ENCODE peak calls at places on chromosomes 16 and 17, in four cellular contexts. R is H9, T is mesendoderm, E is H1. P is an unnamed sample.

GRCh38 chr17:38797091-38797490 is 2.3 kb downstream of the PIP4K2B start:
- DNase-seq in T (no peak), E (no peak), R (no peak), P (peak; percentile 55)

GRCh38 chr17:49995055-49995738 is at the start of gene DLX3:
- DNase-seq in R (peak; percentile 97), E (peak; percentile 88), T (peak; percentile 92), P (peak; percentile 62)

GRCh38 chr17:42679492-42680330 is 1.9 kb downstream of the CCR10 start:
- DNase-seq in E (peak; percentile 91), T (peak; percentile 94), R (peak; percentile 95), P (peak; percentile 75)

GRCh38 chr17:41666336-41666680 is 22.4 kb upstream of the EIF1 start:
- DNase-seq in E (no peak), T (peak; percentile 43), R (no peak), P (peak; percentile 78)

GRCh38 chr16:50616386-50616785 is 64.7 kb downstream of the SNX20 start:
- DNase-seq in E (no peak), R (no peak), T (no peak), P (no peak)

GRCh38 chr17:69762359-69762758 is 312.7 kb upstream of the KCNJ16 start:
- DNase-seq in R (no peak), E (no peak), T (peak; percentile 4), P (no peak)

GRCh38 chr17:73786286-73786743 is 142.1 kb upstream of the SDK2 start:
- DNase-seq in E (peak; percentile 81), T (peak; percentile 70), R (peak; percentile 80), P (no peak)

GRCh38 chr17:82351254-82351712 is 7.8 kb upstream of the TEX19 start:
- DNase-seq in R (no peak), E (no peak), T (no peak), P (no peak)

GRCh38 chr16:69711115-69711740 is 15.1 kb downstream of the NQO1 start:
- DNase-seq in T (no peak), R (no peak), E (peak; percentile 10), P (peak; percentile 81)

GRCh38 chr16:24939738-24940137 is 75.4 kb downstream of the ARHGAP17 start:
- DNase-seq in R (no peak), E (no peak), T (no peak), P (peak; percentile 46)

GRCh38 chr16:23699100-23699499 is 13.9 kb downstream of the ERN2 start:
- DNase-seq in E (no peak), R (no peak), T (no peak), P (no peak)

GRCh38 chr16:86117756-86118155 is 218.8 kb downstream of the IRF8 start:
- DNase-seq in E (no peak), T (no peak), R (no peak), P (no peak)

GRCh38 chr16:86567701-86568571 is 1.3 kb downstream of the FOXC2 start:
- DNase-seq in T (peak; percentile 33), E (peak; percentile 75), R (peak; percentile 47), P (peak; percentile 39)

GRCh38 chr16:4172070-4172469 is 55.8 kb upstream of the ADCY9 start:
- DNase-seq in R (no peak), E (no peak), T (no peak), P (peak; percentile 86)

GRCh38 chr17:71502443-71502842 is 618.4 kb upstream of the SOX9 start:
- DNase-seq in T (no peak), R (no peak), E (no peak), P (no peak)

GRCh38 chr17:40399185-40399584 is 18.5 kb downstream of the TOP2A start:
- DNase-seq in R (no peak), E (no peak), T (peak; percentile 67), P (peak; percentile 74)

GRCh38 chr17:8470447-8471047 is 34.9 kb downstream of the NDEL1 start:
- DNase-seq in T (no peak), R (peak; percentile 33), E (no peak), P (no peak)

GRCh38 chr16:54282923-54283734 is 3.5 kb downstream of the IRX3 start:
- DNase-seq in R (peak; percentile 34), E (peak; percentile 63), T (peak; percentile 22), P (no peak)

GRCh38 chr16:12067714-12068401 is 91.3 kb downstream of the SNX29 start:
- DNase-seq in E (peak; percentile 72), T (peak; percentile 76), R (peak; percentile 70), P (peak; percentile 85)

GRCh38 chr16:10598157-10598556 is 17.8 kb upstream of the EMP2 start:
- DNase-seq in R (no peak), T (no peak), E (no peak), P (no peak)

GRCh38 chr17:412211-413015 is 59.8 kb upstream of the RPH3AL start:
- DNase-seq in E (peak; percentile 54), T (peak; percentile 62), R (no peak), P (peak; percentile 64)

GRCh38 chr16:73012341-73012740 is 35.6 kb downstream of the ZFHX3 start:
- DNase-seq in E (no peak), R (no peak), T (no peak), P (no peak)

GRCh38 chr17:35241520-35241919 is 1.4 kb upstream of the SLFN5 start:
- DNase-seq in E (no peak), T (peak; percentile 10), R (peak; percentile 36), P (no peak)

GRCh38 chr17:72119280-72119962 is 1.4 kb upstream of the SOX9 start:
- DNase-seq in T (no peak), R (no peak), E (no peak), P (no peak)

GRCh38 chr17:9729034-9729650 is 62.2 kb downstream of the DHRS7C start:
- DNase-seq in E (no peak), T (peak; percentile 65), R (no peak), P (peak; percentile 45)

GRCh38 chr16:30651124-30652004 is 604 bp downstream of the PRR14 start:
- DNase-seq in T (peak; percentile 62), R (peak; percentile 71), E (peak; percentile 80), P (peak; percentile 46)

GRCh38 chr16:5850632-5851175 is 753.1 kb upstream of the EEF2KMT start:
- DNase-seq in T (no peak), E (no peak), R (no peak), P (no peak)

GRCh38 chr17:69098635-69099034 is 37.9 kb upstream of the ABCA9 start:
- DNase-seq in E (no peak), R (no peak), T (no peak), P (no peak)

GRCh38 chr16:61500851-61501250 is 535.4 kb downstream of the CDH8 start:
- DNase-seq in T (no peak), E (no peak), R (no peak), P (no peak)

GRCh38 chr17:83148317-83149044 is 69.1 kb downstream of the METRNL start:
- DNase-seq in E (no peak), R (no peak), T (no peak), P (no peak)

GRCh38 chr17:15966183-15966878 is 21.4 kb downstream of the ADORA2B start:
- DNase-seq in T (peak; percentile 83), E (peak; percentile 72), R (peak; percentile 96), P (peak; percentile 35)

GRCh38 chr17:2157081-2157480 is 102.2 kb downstream of the HIC1 start:
- DNase-seq in T (no peak), R (no peak), E (no peak), P (peak; percentile 66)

GRCh38 chr16:17501321-17501720 is 30.6 kb upstream of the XYLT1 start:
- DNase-seq in T (no peak), E (no peak), R (no peak), P (no peak)

GRCh38 chr17:28612936-28613872 is 781 bp downstream of the RSKR start:
- DNase-seq in R (peak; percentile 71), T (peak; percentile 67), E (peak; percentile 71), P (peak; percentile 22)

GRCh38 chr17:79651751-79652150 is 40.9 kb upstream of the RBFOX3 start:
- DNase-seq in T (no peak), R (peak; percentile 23), E (peak; percentile 28), P (no peak)

GRCh38 chr17:72984145-72984924 is 108.2 kb downstream of the SLC39A11 start:
- DNase-seq in R (no peak), E (no peak), T (peak; percentile 80), P (peak; percentile 98)

GRCh38 chr17:54063639-54064038 is 240.9 kb downstream of the KIF2B start:
- DNase-seq in T (no peak), E (no peak), R (no peak), P (no peak)

GRCh38 chr17:41800601-41801373 is 11.0 kb downstream of the P3H4 start:
- DNase-seq in E (peak; percentile 87), R (peak; percentile 100), T (peak; percentile 98), P (no peak)

DNA sequence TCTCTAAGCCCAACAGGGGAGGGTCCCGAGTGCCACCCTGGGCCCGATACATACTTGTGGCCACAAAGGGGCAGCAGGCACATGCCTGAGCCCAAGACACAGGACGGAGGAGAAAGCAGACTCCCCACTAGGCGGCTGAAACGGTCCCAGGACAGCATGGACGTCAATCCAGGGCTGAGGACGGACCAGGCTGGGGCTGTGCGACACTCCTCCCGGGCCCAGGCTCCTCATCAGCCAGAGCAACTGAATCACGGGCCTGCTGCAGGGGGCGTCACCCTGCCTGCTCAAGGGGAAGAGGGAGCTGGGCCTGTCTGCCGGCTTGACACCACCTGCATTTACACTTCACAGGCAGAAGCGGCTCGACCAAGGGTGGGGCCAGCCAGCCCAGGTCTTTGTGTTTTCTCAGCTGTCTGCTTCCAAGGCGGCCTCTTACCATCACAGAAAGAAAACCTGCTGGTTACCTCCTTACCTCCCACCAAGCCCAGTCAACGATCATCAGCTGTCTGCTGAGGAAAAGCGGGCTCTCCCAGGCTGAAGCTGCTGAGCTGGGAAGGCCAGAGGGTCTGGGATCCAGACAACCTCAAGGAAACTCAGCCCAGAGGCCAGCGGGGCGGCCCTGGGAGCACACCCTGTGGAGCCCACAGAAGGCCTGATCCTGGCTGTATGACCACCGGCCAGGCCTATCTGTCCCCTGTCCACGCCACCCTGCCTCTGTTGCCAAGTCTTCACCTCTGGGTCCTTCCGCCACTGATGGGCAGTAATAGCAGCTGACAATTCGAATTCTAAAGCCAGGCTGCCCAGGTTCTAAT is 26.4 kb downstream of the KIFC3 start:
- DNase-seq in E (peak; percentile 84), T (peak; percentile 99), R (peak; percentile 98), P (no peak)
- H3K56ac ChIP-seq in E (no peak overlapping the region), T (peak overlapping the region; percentile 87), R (no peak overlapping the region), P (no peak overlapping the region)

GRCh38 chr17:3681565-3681964 is 13.0 kb downstream of the EMC6 start:
- DNase-seq in T (no peak), R (no peak), E (no peak), P (no peak)
- H3K56ac ChIP-seq in T (no peak overlapping the region), R (no peak overlapping the region), E (no peak overlapping the region), P (no peak overlapping the region)

GRCh38 chr17:55299162-55299838 is 34.5 kb downstream of the HLF start:
- DNase-seq in R (no peak), E (no peak), T (no peak), P (no peak)
- H3K56ac ChIP-seq in R (no peak overlapping the region), E (no peak overlapping the region), T (no peak overlapping the region), P (no peak overlapping the region)

DNA sequence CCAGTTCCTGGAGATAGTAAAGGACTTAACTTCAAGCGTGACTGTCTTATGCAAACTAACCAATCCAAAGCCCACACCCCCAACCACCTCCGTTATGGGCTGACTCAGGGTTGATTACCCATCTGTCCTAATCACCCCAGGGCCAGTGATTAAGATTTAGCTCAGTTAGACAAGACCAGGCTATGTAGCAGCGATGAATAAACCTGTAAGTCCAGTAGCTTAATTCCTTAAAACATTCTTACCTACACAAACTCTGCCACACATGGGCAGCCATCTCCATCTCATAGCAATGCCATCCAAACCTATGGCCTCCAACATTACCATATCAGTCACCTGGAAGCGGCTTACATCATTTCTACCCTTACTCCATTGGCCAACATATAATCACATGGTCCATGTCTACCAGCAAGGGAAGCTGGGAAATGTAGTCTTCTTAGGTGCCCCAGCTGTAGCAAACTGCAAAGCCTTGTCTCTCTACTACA is 266.7 kb downstream of the SHISA9 start:
- DNase-seq in R (peak; percentile 67), T (peak; percentile 92), E (no peak), P (no peak)
- H3K56ac ChIP-seq in R (no peak overlapping the region), T (no peak overlapping the region), E (no peak overlapping the region), P (no peak overlapping the region)